ENCODE peak calls at places on chromosomes 2 and 18, in seven cellular contexts. A, R, Y, G, T, V and C are unnamed samples.

GRCh38 chr2:240920783-240921231 is 14.7 kb downstream of the CROCC2 start:
- DNase-seq in T (no peak), V (peak), Y (peak), R (no peak), G (no peak), A (no peak), C (no peak)

GRCh38 chr2:239263937-239264837 is 136.6 kb downstream of the HDAC4 start:
- DNase-seq in T (no peak), G (no peak), R (no peak), V (no peak), Y (no peak), A (no peak), C (no peak)

GRCh38 chr18:37565138-37565984 is at the start of gene CELF4:
- DNase-seq in A (no peak), Y (no peak), T (no peak), V (no peak), R (no peak), G (no peak), C (peak)

GRCh38 chr2:40369619-40370397 is 82.1 kb downstream of the SLC8A1 start:
- DNase-seq in Y (no peak), T (no peak), V (no peak), A (no peak), G (no peak), R (peak), C (no peak)

GRCh38 chr18:79460445-79461300 is 64.9 kb downstream of the NFATC1 start:
- DNase-seq in R (no peak), V (no peak), T (no peak), A (no peak), Y (no peak), G (no peak), C (peak)

GRCh38 chr2:226548706-226549105 is 250.9 kb downstream of the IRS1 start:
- DNase-seq in A (no peak), V (no peak), R (peak), Y (no peak), T (no peak), G (no peak), C (no peak)

GRCh38 chr2:109102588-109103233 is 26.3 kb upstream of the SH3RF3 start:
- DNase-seq in G (no peak), Y (no peak), V (no peak), T (no peak), R (no peak), A (no peak), C (no peak)

GRCh38 chr18:57428221-57429150 is 6.7 kb upstream of the ONECUT2 start:
- DNase-seq in A (no peak), Y (no peak), T (no peak), V (no peak), R (no peak), G (no peak), C (peak)

GRCh38 chr18:12076424-12077140 is 17.1 kb upstream of the ANKRD62 start:
- DNase-seq in A (no peak), T (no peak), Y (peak), R (no peak), G (no peak), V (no peak), C (peak)

GRCh38 chr18:46051731-46052461 is 20.2 kb downstream of the PSTPIP2 start:
- DNase-seq in G (no peak), A (no peak), R (peak), Y (no peak), T (peak), V (no peak), C (no peak)

GRCh38 chr2:132560562-132560961 is 109.4 kb downstream of the LYPD1 start:
- DNase-seq in R (no peak), V (no peak), G (no peak), Y (no peak), T (no peak), A (no peak), C (no peak)

GRCh38 chr2:38554973-38555595 is 47.6 kb downstream of the HNRNPLL start:
- DNase-seq in A (no peak), V (no peak), R (peak), G (no peak), T (no peak), Y (no peak), C (no peak)
- TF ChIP-seq CTCF in A (peak), V (peak), R (peak), G (peak), T (peak), Y (peak), C (peak)

DNA sequence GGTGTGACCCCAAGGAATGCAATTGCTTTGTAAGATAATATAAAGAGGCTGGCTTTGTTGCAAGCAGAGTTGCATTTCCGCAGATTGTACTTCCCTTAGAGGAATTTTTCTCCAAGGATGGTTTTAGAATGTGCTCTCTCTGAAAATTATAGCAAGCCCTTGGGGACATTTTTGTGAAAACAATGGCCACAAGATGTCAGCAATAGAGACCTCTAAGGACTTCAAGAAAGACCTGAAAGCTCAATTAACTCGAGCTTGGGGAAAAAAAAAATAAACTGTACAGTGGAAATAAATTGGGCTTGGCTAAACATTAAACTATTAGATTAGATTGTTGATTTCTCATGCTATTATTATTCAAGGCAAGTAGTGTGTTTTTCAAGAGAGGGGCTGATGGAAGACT is 81.3 kb upstream of the KYNU start:
- DNase-seq in R (no peak), A (no peak), V (no peak), G (no peak), Y (no peak), T (no peak), C (no peak)
- TF ChIP-seq CTCF in R (no peak), A (no peak), V (no peak), G (peak), Y (no peak), T (no peak), C (no peak)

DNA sequence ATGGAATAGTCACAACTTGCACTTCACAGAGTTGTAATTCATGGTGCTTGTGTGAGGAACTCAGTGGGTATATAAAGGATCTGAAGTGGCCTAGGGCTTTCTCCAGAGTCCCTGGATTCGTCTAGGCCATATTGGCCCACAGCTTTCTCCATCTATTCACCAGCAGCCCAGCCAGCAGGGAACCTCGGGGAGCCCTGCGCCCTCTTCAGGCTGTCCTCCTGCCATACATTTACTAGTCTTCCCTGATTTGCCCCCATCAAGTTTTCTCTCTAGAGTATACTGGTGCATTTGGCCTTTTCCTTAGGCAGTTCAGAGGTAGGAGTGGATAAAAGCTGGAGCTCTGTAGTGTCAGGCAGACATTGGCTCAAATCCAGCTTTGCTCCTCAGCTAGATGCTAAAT is 278.3 kb downstream of the MYCN start:
- DNase-seq in T (no peak), V (no peak), Y (peak), G (no peak), R (no peak), A (no peak), C (peak)
- TF ChIP-seq CTCF in T (no peak), V (peak), Y (peak), G (peak), R (no peak), A (no peak), C (peak)

DNA sequence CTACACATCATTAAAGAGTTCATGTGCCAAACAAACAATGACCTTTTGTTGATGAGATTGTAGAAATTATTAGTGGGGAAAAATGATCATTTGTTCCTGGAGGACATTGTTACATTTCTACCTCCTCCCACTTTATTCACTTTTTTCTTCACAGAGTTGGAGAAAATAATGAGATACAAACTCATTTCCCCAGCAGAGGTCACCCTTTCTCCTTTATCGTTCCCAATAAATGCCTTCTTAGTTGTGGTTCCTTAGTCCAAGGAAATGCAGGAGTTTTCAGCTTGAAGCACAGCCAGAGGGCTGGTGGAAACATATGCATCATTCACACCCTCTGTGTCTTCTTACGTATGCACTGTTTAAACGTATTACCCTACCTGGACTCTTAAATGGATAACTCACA is 108.8 kb downstream of the SLC4A3 start:
- DNase-seq in Y (peak), G (no peak), V (no peak), R (peak), A (peak), T (no peak), C (peak)
- TF ChIP-seq CTCF in Y (peak), G (peak), V (peak), R (peak), A (peak), T (peak), C (peak)

DNA sequence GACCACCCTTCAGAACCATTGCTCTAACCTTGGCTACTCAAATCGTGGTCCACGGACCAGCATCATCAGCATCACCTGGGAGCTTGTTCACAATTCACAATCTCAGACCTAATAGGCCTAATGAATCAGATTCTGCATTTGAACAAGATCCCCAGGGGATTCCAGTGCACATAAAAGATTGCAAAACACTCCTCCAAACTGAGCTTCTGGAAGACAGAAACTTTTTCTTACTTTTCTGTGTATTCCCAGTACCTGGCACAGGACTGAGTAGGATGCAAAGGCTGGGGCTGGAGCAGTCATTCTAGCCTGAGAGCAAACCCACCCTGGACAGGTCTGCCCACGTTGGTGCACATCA is 115.1 kb upstream of the COPS8 start:
- DNase-seq in Y (no peak), T (no peak), A (no peak), G (no peak), V (no peak), R (no peak), C (no peak)
- TF ChIP-seq CTCF in Y (no peak), T (no peak), A (no peak), G (no peak), V (no peak), R (no peak), C (no peak)

GRCh38 chr2:130318906-130319305 is 23.8 kb upstream of the IMP4 start:
- DNase-seq in V (no peak), T (no peak), R (no peak), G (no peak), A (no peak), Y (no peak), C (no peak)
- TF ChIP-seq CTCF in V (no peak), T (no peak), R (no peak), G (no peak), A (no peak), Y (no peak), C (no peak)

GRCh38 chr18:62071071-62071470 is 115.8 kb downstream of the PIGN start:
- DNase-seq in Y (no peak), R (peak), T (no peak), G (no peak), A (no peak), V (no peak), C (no peak)

GRCh38 chr18:62073461-62073860 is 113.4 kb downstream of the PIGN start:
- DNase-seq in Y (no peak), G (no peak), R (no peak), A (no peak), V (no peak), T (no peak), C (no peak)

GRCh38 chr18:62072370-62072769 is 114.5 kb downstream of the PIGN start:
- DNase-seq in R (no peak), G (no peak), A (no peak), T (no peak), Y (no peak), V (no peak), C (no peak)

GRCh38 chr18:62070306-62070705 is 116.5 kb downstream of the PIGN start:
- DNase-seq in T (no peak), G (no peak), V (no peak), Y (no peak), A (no peak), R (no peak), C (no peak)

GRCh38 chr18:62073882-62074281 is 113.0 kb downstream of the PIGN start:
- DNase-seq in A (no peak), Y (no peak), V (no peak), T (no peak), R (no peak), G (no peak), C (no peak)
- TF ChIP-seq CTCF in A (no peak), Y (no peak), V (no peak), T (no peak), R (no peak), G (no peak), C (no peak)

GRCh38 chr2:1675633-1676032 is 68.7 kb downstream of the PXDN start:
- DNase-seq in A (peak), R (peak), Y (no peak), T (peak), V (peak), G (no peak), C (no peak)
- TF ChIP-seq CTCF in A (peak), R (peak), Y (no peak), T (peak), V (no peak), G (peak), C (no peak)

GRCh38 chr2:142176941-142177340 is 46.1 kb upstream of the LRP1B start:
- DNase-seq in R (no peak), A (no peak), G (no peak), Y (no peak), V (no peak), T (no peak), C (no peak)

GRCh38 chr2:142178604-142179003 is 47.8 kb upstream of the LRP1B start:
- DNase-seq in A (no peak), V (no peak), G (no peak), Y (no peak), R (no peak), T (no peak), C (no peak)

GRCh38 chr2:142175917-142176316 is 45.1 kb upstream of the LRP1B start:
- DNase-seq in R (no peak), G (no peak), T (no peak), Y (no peak), A (no peak), V (no peak), C (no peak)

GRCh38 chr2:142179686-142180085 is 48.9 kb upstream of the LRP1B start:
- DNase-seq in Y (no peak), T (no peak), R (no peak), G (no peak), A (no peak), V (no peak), C (no peak)

GRCh38 chr2:142180820-142181533 is 50.2 kb upstream of the LRP1B start:
- DNase-seq in Y (peak), V (no peak), A (no peak), R (no peak), T (no peak), G (peak), C (no peak)
- TF ChIP-seq CTCF in Y (peak), V (no peak), A (peak), R (peak), T (peak), G (peak), C (peak)

DNA sequence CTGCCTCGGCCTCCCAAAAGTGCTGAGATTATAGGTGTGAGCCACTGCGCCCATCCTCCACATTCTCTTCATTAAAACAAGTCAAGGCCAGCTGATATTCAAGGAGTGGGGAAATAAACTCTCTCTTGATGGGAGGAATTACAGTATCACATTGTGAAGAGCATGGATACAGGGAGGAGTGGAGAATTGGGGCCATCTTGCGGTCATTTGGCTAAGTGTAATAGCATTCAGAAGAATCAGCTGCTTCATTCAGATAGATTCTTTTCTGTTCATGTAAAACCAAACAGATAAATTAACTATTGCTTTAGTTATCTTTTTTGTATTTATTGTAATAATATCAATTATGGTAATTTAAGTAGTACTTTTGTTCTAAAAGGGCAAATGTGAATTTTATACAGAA is 156.3 kb downstream of the UBR3 start:
- DNase-seq in V (no peak), G (no peak), Y (no peak), R (no peak), A (no peak), T (no peak), C (no peak)
- TF ChIP-seq CTCF in V (no peak), G (peak), Y (no peak), R (no peak), A (peak), T (no peak), C (no peak)